ENCODE peak calls at places on chromosomes 6 and 20, in four cellular contexts. Y is CD8-positive, alpha-beta T cell; A is A549; C is AG04450. I is an unnamed sample.

GRCh38 chr20:34390769-34391447 is 27.8 kb downstream of the ITCH start:
- DNase-seq in C (peak; percentile 67), A (peak; percentile 96), Y (no peak), I (no peak)

GRCh38 chr20:9079038-9079731 is 10.3 kb downstream of the PLCB4 start:
- DNase-seq in Y (no peak), A (no peak), C (no peak), I (no peak)

GRCh38 chr6:127532991-127533390 is 13.9 kb upstream of the MTCL3 start:
- DNase-seq in C (no peak), A (no peak), Y (no peak), I (no peak)

GRCh38 chr6:163790296-163790840 is 375.9 kb downstream of the QKI start:
- DNase-seq in C (no peak), Y (no peak), A (no peak), I (no peak)

GRCh38 chr20:60206259-60206658 is 248.0 kb downstream of the CDH26 start:
- DNase-seq in C (peak; percentile 8), Y (no peak), A (peak; percentile 27), I (no peak)

GRCh38 chr6:132214716-132215115 is 186.6 kb downstream of the MOXD1 start:
- DNase-seq in A (no peak), Y (no peak), C (no peak), I (no peak)

GRCh38 chr6:101396552-101397173 is 3.2 kb downstream of the GRIK2 start:
- DNase-seq in A (peak; percentile 34), Y (no peak), C (no peak), I (no peak)

GRCh38 chr6:63527658-63528514 is 44.4 kb upstream of the LOC128125822 start:
- DNase-seq in A (peak; percentile 97), Y (no peak), C (peak; percentile 96), I (no peak)

GRCh38 chr6:152952045-152952444 is 30.8 kb downstream of the FBXO5 start:
- DNase-seq in C (no peak), A (no peak), Y (no peak), I (no peak)

GRCh38 chr20:50369225-50370035 is 140.8 kb upstream of the PTPN1 start:
- DNase-seq in A (no peak), Y (no peak), C (no peak), I (no peak)

GRCh38 chr6:169782966-169783760 is 31.7 kb downstream of the ERMARD start:
- DNase-seq in Y (no peak), A (no peak), C (no peak), I (no peak)

GRCh38 chr6:82205793-82206425 is 41.6 kb downstream of the IBTK start:
- DNase-seq in Y (no peak), A (no peak), C (no peak), I (no peak)

GRCh38 chr20:4230651-4231050 is 215.3 kb upstream of the RNF24 start:
- DNase-seq in A (no peak), C (no peak), Y (no peak), I (no peak)

GRCh38 chr6:108080010-108080780 is 5.7 kb upstream of the OSTM1 start:
- DNase-seq in Y (no peak), C (no peak), A (peak; percentile 16), I (no peak)

GRCh38 chr20:3760980-3761379 is 6.6 kb downstream of the ADISSP start:
- DNase-seq in C (no peak), A (no peak), Y (no peak), I (no peak)

GRCh38 chr6:168075787-168076202 is 3.2 kb downstream of the FRMD1 start:
- DNase-seq in Y (no peak), A (no peak), C (no peak), I (no peak)

GRCh38 chr6:80594461-80594860 is 488.0 kb downstream of the BCKDHB start:
- DNase-seq in Y (no peak), A (no peak), C (no peak), I (no peak)

GRCh38 chr20:6908673-6909072 is 141.2 kb downstream of the BMP2 start:
- DNase-seq in A (no peak), Y (no peak), C (no peak), I (no peak)

GRCh38 chr6:2858678-2859324 is 17.1 kb upstream of the SERPINB1 start:
- DNase-seq in Y (peak; percentile 76), C (no peak), A (no peak), I (peak; percentile 84)

GRCh38 chr6:89291256-89291819 is 23.8 kb downstream of the GABRR2 start:
- DNase-seq in C (no peak), A (no peak), Y (peak; percentile 39), I (no peak)

GRCh38 chr20:59920944-59921343 is 12.5 kb downstream of the SYCP2 start:
- DNase-seq in Y (no peak), A (no peak), C (no peak), I (no peak)

GRCh38 chr20:42795399-42795798 is 394.3 kb downstream of the PTPRT start:
- DNase-seq in Y (no peak), A (no peak), C (no peak), I (no peak)

GRCh38 chr6:155085582-155086253 is 90.6 kb downstream of the TIAM2 start:
- DNase-seq in C (no peak), A (peak; percentile 59), Y (no peak), I (no peak)

GRCh38 chr6:44627091-44627878 is 239.8 kb downstream of the CDC5L start:
- DNase-seq in Y (no peak), C (no peak), A (no peak), I (no peak)

GRCh38 chr6:25263602-25264001 is 15.6 kb upstream of the CARMIL1 start:
- DNase-seq in A (peak; percentile 9), C (no peak), Y (no peak), I (no peak)

GRCh38 chr6:36599791-36600209 is 5.6 kb downstream of the SRSF3 start:
- DNase-seq in C (no peak), A (peak; percentile 57), Y (peak; percentile 65), I (peak; percentile 77)

GRCh38 chr20:47063407-47063806 is 168.8 kb downstream of the EYA2 start:
- DNase-seq in Y (no peak), A (no peak), C (no peak), I (no peak)

GRCh38 chr6:11772109-11772830 is 6.3 kb downstream of the ADTRP start:
- DNase-seq in A (peak; percentile 77), C (peak; percentile 90), Y (no peak), I (no peak)

GRCh38 chr6:134550604-134551003 is 232.7 kb upstream of the SGK1 start:
- DNase-seq in A (peak; percentile 41), C (peak; percentile 27), Y (no peak), I (no peak)

GRCh38 chr6:136547336-136547735 is 2.9 kb downstream of the MAP7 start:
- DNase-seq in A (peak; percentile 70), Y (no peak), C (no peak), I (no peak)

GRCh38 chr20:32610897-32611218 is 25.7 kb upstream of the NOL4L start:
- DNase-seq in A (no peak), Y (no peak), C (no peak), I (no peak)

GRCh38 chr6:134098276-134098675 is 45.9 kb upstream of the SLC2A12 start:
- DNase-seq in Y (no peak), A (no peak), C (no peak), I (no peak)

GRCh38 chr20:36017034-36017951 is 48.9 kb downstream of the CNBD2 start:
- DNase-seq in C (peak; percentile 27), Y (no peak), A (peak; percentile 81), I (no peak)

GRCh38 chr6:157721431-157722229 is 101.4 kb upstream of the SNX9 start:
- DNase-seq in Y (no peak), C (no peak), A (no peak), I (no peak)

GRCh38 chr20:53847843-53848185 is 222.6 kb downstream of the BCAS1 start:
- DNase-seq in C (no peak), Y (no peak), A (no peak), I (no peak)
- H3K4me3 ChIP-seq in C (no peak overlapping the region), Y (no peak overlapping the region), A (no peak overlapping the region), I (peak overlapping the region; percentile 10)

DNA sequence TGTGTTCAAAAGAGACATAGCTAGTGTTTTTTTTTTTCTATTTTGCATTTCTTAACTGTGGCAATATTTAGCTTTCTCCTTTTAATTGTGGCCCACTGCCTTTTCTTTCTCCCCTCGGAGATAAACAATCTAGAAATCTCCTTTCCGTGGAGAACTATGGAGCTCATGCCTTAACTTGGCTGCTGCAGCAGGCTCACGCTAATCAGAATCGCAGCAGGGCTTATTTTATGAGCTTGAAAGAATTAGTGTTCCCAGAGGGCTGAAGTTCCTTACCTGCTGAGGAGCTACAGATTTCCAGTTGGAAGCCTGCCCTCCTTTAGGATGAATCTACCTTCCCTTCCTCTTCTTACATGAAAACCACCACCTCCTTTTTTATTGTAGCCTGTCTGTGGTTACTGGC is 35.6 kb downstream of the CTNNBL1 start:
- DNase-seq in Y (no peak), A (no peak), C (no peak), I (no peak)
- H3K27ac ChIP-seq in Y (no peak overlapping the region), A (no peak overlapping the region), C (no peak overlapping the region), I (no peak overlapping the region)

GRCh38 chr6:33192105-33192646 is at the start of gene COL11A2:
- DNase-seq in Y (no peak), A (no peak), C (no peak), I (no peak)
- H3K4me3 ChIP-seq in Y (peak within 1 kb of the TSS; percentile 77), A (no peak within 1 kb of the TSS), C (peak within 1 kb of the TSS; percentile 37), I (peak within 1 kb of the TSS; percentile 50)

GRCh38 chr6:145350928-145351327 is 384.4 kb downstream of the EPM2A start:
- DNase-seq in C (no peak), A (no peak), Y (no peak), I (no peak)

GRCh38 chr6:145349950-145350510 is 385.3 kb downstream of the EPM2A start:
- DNase-seq in Y (no peak), A (no peak), C (no peak), I (no peak)

GRCh38 chr6:145347256-145347655 is 388.1 kb downstream of the EPM2A start:
- DNase-seq in C (no peak), A (no peak), Y (no peak), I (no peak)

DNA sequence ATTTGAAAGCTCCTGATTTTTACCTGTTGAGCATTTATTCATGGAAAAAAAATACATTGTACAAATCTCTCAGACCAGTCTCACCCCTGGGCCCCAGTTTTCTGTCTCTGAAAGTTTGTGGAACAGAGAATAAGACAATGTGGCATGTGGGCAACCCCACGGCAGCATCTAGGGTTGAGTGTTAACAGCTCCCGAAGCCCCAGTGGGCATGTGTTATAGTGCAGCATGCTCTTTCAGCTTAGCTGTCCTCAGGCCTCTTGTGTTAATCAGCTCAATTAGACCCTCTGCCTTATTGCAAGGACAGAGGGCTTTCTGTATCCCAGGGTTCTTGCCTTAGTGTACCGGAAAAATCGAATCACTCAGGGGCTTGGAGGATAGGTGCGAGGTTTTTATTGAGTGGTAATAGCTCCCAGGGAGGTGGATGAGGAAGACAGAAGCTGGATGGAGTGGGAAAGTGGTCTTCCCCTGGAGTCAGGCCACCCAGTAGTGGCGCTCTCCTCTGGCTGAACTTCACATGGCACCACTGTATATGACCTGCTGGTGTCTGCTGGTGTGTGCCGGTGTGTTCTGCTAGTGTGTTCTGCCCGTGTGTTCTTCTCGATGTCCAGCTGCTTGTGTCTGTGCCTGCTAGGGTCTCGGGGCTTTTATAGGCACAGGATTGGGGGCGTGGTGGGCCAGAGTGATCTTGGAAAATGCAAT is 382.8 kb downstream of the EPM2A start:
- DNase-seq in Y (no peak), A (no peak), C (no peak), I (no peak)
- H3K27ac ChIP-seq in Y (no peak overlapping the region), A (no peak overlapping the region), C (no peak overlapping the region), I (no peak overlapping the region)

GRCh38 chr6:38184780-38185080 is 365.2 kb downstream of the ZFAND3 start:
- DNase-seq in C (no peak), A (no peak), Y (peak; percentile 34), I (no peak)

GRCh38 chr6:38187285-38187684 is 367.8 kb downstream of the ZFAND3 start:
- DNase-seq in Y (peak; percentile 42), A (no peak), C (no peak), I (no peak)

GRCh38 chr6:38184041-38184779 is 364.7 kb downstream of the ZFAND3 start:
- DNase-seq in Y (peak; percentile 29), C (no peak), A (no peak), I (no peak)

GRCh38 chr6:38185752-38186151 is 366.2 kb downstream of the ZFAND3 start:
- DNase-seq in A (no peak), C (no peak), Y (peak; percentile 21), I (no peak)

GRCh38 chr6:38185244-38185643 is 365.7 kb downstream of the ZFAND3 start:
- DNase-seq in Y (peak; percentile 11), C (no peak), A (no peak), I (no peak)
- H3K4me3 ChIP-seq in Y (no peak overlapping the region), C (no peak overlapping the region), A (no peak overlapping the region), I (no peak overlapping the region)

I was measured in CD8-positive, alpha-beta memory T cell.